ENCODE peak calls at places on chromosomes 1 and 21, in ten cellular contexts. Q, D, Y, C, X, K, E, V, F and J are unnamed samples.

GRCh38 chr1:150262388-150263320 is 5.1 kb downstream of the CA14 start:
- DNase-seq in Q (no peak), D (no peak), Y (peak; percentile 10), C (no peak), X (no peak), K (no peak), E (no peak), V (peak; percentile 59), F (no peak), J (no peak)

GRCh38 chr1:23868848-23869450 is 859 bp upstream of the FUCA1 start:
- DNase-seq in Q (no peak), D (no peak), Y (no peak), C (no peak), X (no peak), K (no peak), E (no peak), V (peak; percentile 13), F (no peak), J (no peak)

GRCh38 chr1:18972991-18973390 is 16.5 kb upstream of the IFFO2 start:
- DNase-seq in Q (no peak), D (no peak), Y (peak; percentile 35), C (no peak), X (no peak), K (no peak), E (no peak), V (no peak), F (no peak), J (no peak)

GRCh38 chr1:26317612-26318337 is at the start of gene CD52:
- DNase-seq in Q (no peak), D (peak; percentile 36), Y (no peak), C (peak; percentile 45), X (no peak), K (no peak), E (no peak), V (no peak), F (no peak), J (no peak)

GRCh38 chr1:57590978-57591377 is 167.1 kb upstream of the DAB1 start:
- DNase-seq in Q (no peak), D (no peak), Y (no peak), C (peak; percentile 17), X (no peak), K (no peak), E (no peak), V (peak; percentile 5), F (no peak), J (no peak)

GRCh38 chr1:145720878-145721671 is 1.8 kb downstream of the CD160 start:
- DNase-seq in Q (peak; percentile 78), D (peak; percentile 71), Y (peak; percentile 79), C (peak; percentile 88), X (peak; percentile 28), K (no peak), E (peak; percentile 85), V (peak; percentile 59), F (no peak), J (peak; percentile 73)

GRCh38 chr1:76426606-76427005 is 352.1 kb downstream of the ST6GALNAC3 start:
- DNase-seq in Q (no peak), D (no peak), Y (no peak), C (no peak), X (no peak), K (no peak), E (no peak), V (no peak), F (no peak), J (no peak)

GRCh38 chr1:184258525-184258924 is 128.3 kb upstream of the C1orf21 start:
- DNase-seq in Q (no peak), D (no peak), Y (no peak), C (no peak), X (no peak), K (no peak), E (no peak), V (no peak), F (no peak), J (no peak)

GRCh38 chr1:9418851-9419250 is 120.4 kb upstream of the SLC25A33 start:
- DNase-seq in Q (no peak), D (no peak), Y (no peak), C (no peak), X (no peak), K (no peak), E (no peak), V (no peak), F (no peak), J (no peak)

GRCh38 chr1:31897534-31898100 is 40.6 kb downstream of the PTP4A2 start:
- DNase-seq in Q (no peak), D (no peak), Y (no peak), C (no peak), X (no peak), K (no peak), E (no peak), V (peak; percentile 13), F (no peak), J (no peak)

GRCh38 chr1:14945132-14946010 is 208.2 kb upstream of the TMEM51 start:
- DNase-seq in Q (no peak), D (no peak), Y (peak; percentile 83), C (peak; percentile 57), X (no peak), K (peak; percentile 80), E (no peak), V (no peak), F (peak; percentile 75), J (no peak)

GRCh38 chr21:38913120-38913975 is 107.6 kb downstream of the ETS2 start:
- DNase-seq in Q (peak; percentile 89), D (no peak), Y (peak; percentile 84), C (peak; percentile 75), X (no peak), K (no peak), E (peak; percentile 86), V (peak; percentile 85), F (peak; percentile 40), J (peak; percentile 53)

GRCh38 chr1:211741799-211742198 is 66.4 kb upstream of the NEK2 start:
- DNase-seq in Q (no peak), D (no peak), Y (no peak), C (no peak), X (no peak), K (no peak), E (no peak), V (no peak), F (peak; percentile 85), J (no peak)

GRCh38 chr1:247322849-247323586 is 8.6 kb downstream of the ZNF496 start:
- DNase-seq in Q (no peak), D (no peak), Y (no peak), C (no peak), X (no peak), K (no peak), E (no peak), V (no peak), F (no peak), J (no peak)

GRCh38 chr21:44969965-44970755 is 30.3 kb downstream of the SLX9 start:
- DNase-seq in Q (no peak), D (no peak), Y (no peak), C (no peak), X (no peak), K (no peak), E (no peak), V (no peak), F (no peak), J (no peak)

GRCh38 chr1:42420911-42421585 is 34.8 kb downstream of the ZMYND12 start:
- DNase-seq in Q (no peak), D (no peak), Y (no peak), C (no peak), X (peak; percentile 37), K (peak; percentile 80), E (no peak), V (no peak), F (peak; percentile 98), J (no peak)

GRCh38 chr1:113804421-113805255 is 7.6 kb downstream of the RSBN1 start:
- DNase-seq in Q (no peak), D (no peak), Y (no peak), C (no peak), X (no peak), K (peak; percentile 46), E (no peak), V (peak; percentile 75), F (no peak), J (no peak)

DNA sequence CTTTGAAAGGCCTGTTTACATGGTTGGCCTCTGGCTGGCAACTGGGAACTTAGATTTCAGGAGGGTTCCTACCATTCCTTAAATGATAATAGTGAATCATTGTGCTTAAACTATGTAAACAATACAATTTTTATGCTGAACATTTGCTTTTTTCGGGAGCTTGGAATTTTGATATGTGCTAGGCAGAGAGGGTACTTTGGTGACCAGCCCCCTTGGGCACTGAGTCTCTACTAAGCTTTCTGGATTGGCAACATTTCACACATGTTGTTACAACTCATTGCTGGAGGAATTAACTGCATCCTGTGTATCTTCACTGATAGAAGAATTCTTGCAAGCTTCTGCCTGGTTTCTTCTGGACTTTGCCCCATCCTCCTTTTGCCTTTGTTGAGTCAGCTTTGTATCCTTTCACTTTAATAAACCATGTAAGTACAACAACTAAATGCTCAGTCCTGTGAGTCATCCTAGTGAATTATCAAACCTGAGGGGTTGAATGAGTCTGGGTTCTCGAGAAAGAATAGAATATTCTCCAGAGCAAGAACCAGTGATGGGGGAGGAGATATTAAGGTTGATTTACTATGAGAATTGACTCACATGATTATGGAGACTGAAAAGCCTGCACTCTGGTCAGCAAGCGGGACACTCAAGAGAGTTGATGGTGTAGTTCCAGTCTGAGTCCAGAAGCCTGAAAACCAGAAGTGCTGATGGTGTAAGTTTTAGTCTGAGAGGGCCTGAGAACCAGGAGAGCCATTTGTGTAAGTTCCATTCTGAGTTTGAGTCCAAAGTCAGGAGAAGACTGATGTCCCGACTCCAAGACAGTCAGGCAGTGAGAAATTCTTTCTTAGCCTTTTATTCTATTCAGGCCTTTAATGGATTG is 3.1 kb upstream of the SLC16A4 start:
- DNase-seq in Q (no peak), D (no peak), Y (no peak), C (no peak), X (no peak), K (no peak), E (no peak), V (peak; percentile 32), F (no peak), J (no peak)
- TF ChIP-seq CTCF in Q (no peak), D (no peak), Y (no peak), C (no peak), X (no peak), K (no peak), E (no peak), V (no peak), F (no peak), J (no peak)

GRCh38 chr1:13543927-13544556 is 30.2 kb upstream of the LRRC38 start:
- DNase-seq in Q (peak; percentile 51), D (no peak), Y (no peak), C (peak; percentile 13), X (no peak), K (no peak), E (peak; percentile 79), V (peak; percentile 50), F (no peak), J (no peak)
- TF ChIP-seq CTCF in Q (peak; percentile 53), D (no peak), Y (peak; percentile 26), C (no peak), X (peak; percentile 67), K (no peak), E (peak; percentile 30), V (peak; percentile 76), F (peak; percentile 62), J (peak; percentile 24)

GRCh38 chr21:34073032-34073748 is at the start of the genes MRPS6 and SLC5A3:
- DNase-seq in Q (peak; percentile 92), D (peak; percentile 80), Y (peak; percentile 89), C (peak; percentile 88), X (peak; percentile 19), K (peak; percentile 31), E (peak; percentile 88), V (peak; percentile 69), F (peak; percentile 59), J (peak; percentile 84)
- TF ChIP-seq CTCF in Q (no peak), D (no peak), Y (no peak), C (no peak), X (peak; percentile 40), K (no peak), E (no peak), V (no peak), F (no peak), J (peak; percentile 24)

GRCh38 chr1:78184460-78185072 is 138.8 kb downstream of the GIPC2 start:
- DNase-seq in Q (no peak), D (no peak), Y (no peak), C (no peak), X (no peak), K (no peak), E (no peak), V (no peak), F (no peak), J (no peak)
- TF ChIP-seq CTCF in Q (no peak), D (no peak), Y (no peak), C (no peak), X (no peak), K (no peak), E (no peak), V (no peak), F (no peak), J (no peak)